ENCODE peak calls at places on chromosomes 7 and 10, in four cellular contexts. Z is occipital lobe, W is GM19239, F is GM23248. Q is an unnamed sample.

GRCh38 chr10:29471483-29471859 is 163.3 kb downstream of the SVIL start:
- DNase-seq in Z (no peak), F (peak; percentile 90), W (no peak), Q (no peak)

GRCh38 chr7:44236333-44236728 is 35.6 kb downstream of the YKT6 start:
- DNase-seq in F (peak; percentile 16), Z (no peak), W (no peak), Q (no peak)

GRCh38 chr7:117149692-117150091 is 173.2 kb downstream of the WNT2 start:
- DNase-seq in W (no peak), F (no peak), Z (no peak), Q (no peak)

GRCh38 chr10:88038268-88038667 is 174.8 kb downstream of the PTEN start:
- DNase-seq in W (no peak), Z (no peak), F (peak; percentile 20), Q (no peak)

GRCh38 chr10:71338728-71339495 is 19.9 kb downstream of the SLC29A3 start:
- DNase-seq in F (no peak), W (no peak), Z (no peak), Q (no peak)

GRCh38 chr10:31770307-31770902 is 158.2 kb downstream of the ARHGAP12 start:
- DNase-seq in Z (no peak), W (peak; percentile 55), F (peak; percentile 34), Q (peak; percentile 59)

GRCh38 chr10:13973742-13974141 is 357.0 kb downstream of the FRMD4A start:
- DNase-seq in Z (no peak), F (no peak), W (no peak), Q (no peak)

GRCh38 chr10:15571570-15571969 is 148.2 kb downstream of the ITGA8 start:
- DNase-seq in F (peak; percentile 21), W (no peak), Z (no peak), Q (no peak)

GRCh38 chr10:16612148-16612742 is 90.6 kb upstream of the C1QL3 start:
- DNase-seq in F (peak; percentile 47), W (no peak), Z (no peak), Q (no peak)

GRCh38 chr7:156479596-156479995 is 161.0 kb upstream of the RNF32 start:
- DNase-seq in F (no peak), Z (no peak), W (no peak), Q (no peak)

GRCh38 chr10:61975107-61975932 is 73.8 kb downstream of the ARID5B start:
- DNase-seq in Z (no peak), F (peak; percentile 94), W (no peak), Q (no peak)

GRCh38 chr10:21751341-21752310 is 217.6 kb downstream of the MLLT10 start:
- DNase-seq in W (no peak), F (no peak), Z (no peak), Q (no peak)

GRCh38 chr10:16950686-16951681 is 133.8 kb upstream of the RSU1 start:
- DNase-seq in F (peak; percentile 83), W (no peak), Z (no peak), Q (no peak)

GRCh38 chr10:134205-134742 is 981 bp upstream of the ZMYND11 start:
- DNase-seq in W (peak; percentile 21), F (no peak), Z (no peak), Q (peak; percentile 12)